ENCODE peak calls at places on chromosomes 2 and 18, in ten cellular contexts. One of them, this sample, is unnamed.

GRCh38 chr2:19353721-19354050 is 4.7 kb downstream of the OSR1 start:
- DNase-seq in NB4: no peak
- DNase-seq in A549: no peak
- DNase-seq in body of pancreas: no peak
- DNase-seq in Peyer's patch: no peak
- DNase-seq in HCT116: no peak
- DNase-seq in esophagus squamous epithelium: no peak
- DNase-seq in heart left ventricle: no peak
- DNase-seq in transverse colon: no peak
- DNase-seq in right lobe of liver: no peak
- DNase-seq in this sample: no peak

GRCh38 chr2:127134833-127135830 is 28.2 kb upstream of the BIN1 start:
- DNase-seq in NB4: no peak
- DNase-seq in A549: no peak
- DNase-seq in body of pancreas: no peak
- DNase-seq in Peyer's patch: no peak
- DNase-seq in HCT116: no peak
- DNase-seq in esophagus squamous epithelium: no peak
- DNase-seq in heart left ventricle: no peak
- DNase-seq in transverse colon: no peak
- DNase-seq in right lobe of liver: no peak
- DNase-seq in this sample: no peak

GRCh38 chr2:27752551-27753237 is 18.8 kb upstream of the MRPL33 start:
- DNase-seq in NB4: no peak
- DNase-seq in A549: no peak
- DNase-seq in body of pancreas: peak; percentile 75
- DNase-seq in Peyer's patch: peak; percentile 63
- DNase-seq in HCT116: no peak
- DNase-seq in esophagus squamous epithelium: no peak
- DNase-seq in heart left ventricle: no peak
- DNase-seq in transverse colon: peak; percentile 29
- DNase-seq in right lobe of liver: peak; percentile 54
- DNase-seq in this sample: peak; percentile 67

GRCh38 chr18:75581336-75582121 is 154.0 kb upstream of the SMIM21 start:
- DNase-seq in NB4: no peak
- DNase-seq in A549: no peak
- DNase-seq in body of pancreas: no peak
- DNase-seq in Peyer's patch: no peak
- DNase-seq in HCT116: no peak
- DNase-seq in esophagus squamous epithelium: no peak
- DNase-seq in heart left ventricle: no peak
- DNase-seq in transverse colon: no peak
- DNase-seq in right lobe of liver: no peak
- DNase-seq in this sample: no peak

GRCh38 chr2:189327879-189328351 is 113.4 kb upstream of the WDR75 start:
- DNase-seq in NB4: no peak
- DNase-seq in A549: no peak
- DNase-seq in body of pancreas: no peak
- DNase-seq in Peyer's patch: no peak
- DNase-seq in HCT116: no peak
- DNase-seq in esophagus squamous epithelium: no peak
- DNase-seq in heart left ventricle: no peak
- DNase-seq in transverse colon: no peak
- DNase-seq in right lobe of liver: no peak
- DNase-seq in this sample: no peak

GRCh38 chr2:62292190-62292589 is 96.3 kb downstream of the B3GNT2 start:
- DNase-seq in NB4: no peak
- DNase-seq in A549: no peak
- DNase-seq in body of pancreas: peak; percentile 71
- DNase-seq in Peyer's patch: no peak
- DNase-seq in HCT116: no peak
- DNase-seq in esophagus squamous epithelium: no peak
- DNase-seq in heart left ventricle: no peak
- DNase-seq in transverse colon: peak; percentile 21
- DNase-seq in right lobe of liver: no peak
- DNase-seq in this sample: peak; percentile 83

GRCh38 chr18:392926-393325 is 107.6 kb downstream of the COLEC12 start:
- DNase-seq in NB4: no peak
- DNase-seq in A549: no peak
- DNase-seq in body of pancreas: no peak
- DNase-seq in Peyer's patch: no peak
- DNase-seq in HCT116: no peak
- DNase-seq in esophagus squamous epithelium: no peak
- DNase-seq in heart left ventricle: no peak
- DNase-seq in transverse colon: no peak
- DNase-seq in right lobe of liver: no peak
- DNase-seq in this sample: no peak

GRCh38 chr2:144477943-144478283 is 42.0 kb downstream of the ZEB2 start:
- DNase-seq in NB4: no peak
- DNase-seq in A549: no peak
- DNase-seq in body of pancreas: no peak
- DNase-seq in Peyer's patch: no peak
- DNase-seq in HCT116: no peak
- DNase-seq in esophagus squamous epithelium: no peak
- DNase-seq in heart left ventricle: no peak
- DNase-seq in transverse colon: no peak
- DNase-seq in right lobe of liver: no peak
- DNase-seq in this sample: no peak

GRCh38 chr2:67599561-67599960 is 202.4 kb downstream of the ETAA1 start:
- DNase-seq in NB4: no peak
- DNase-seq in A549: no peak
- DNase-seq in body of pancreas: no peak
- DNase-seq in Peyer's patch: no peak
- DNase-seq in HCT116: no peak
- DNase-seq in esophagus squamous epithelium: no peak
- DNase-seq in heart left ventricle: no peak
- DNase-seq in transverse colon: no peak
- DNase-seq in right lobe of liver: no peak
- DNase-seq in this sample: no peak

GRCh38 chr2:171342014-171342413 is 91.8 kb downstream of the METTL8 start:
- DNase-seq in NB4: no peak
- DNase-seq in A549: no peak
- DNase-seq in body of pancreas: no peak
- DNase-seq in Peyer's patch: no peak
- DNase-seq in HCT116: no peak
- DNase-seq in esophagus squamous epithelium: no peak
- DNase-seq in heart left ventricle: no peak
- DNase-seq in transverse colon: no peak
- DNase-seq in right lobe of liver: no peak
- DNase-seq in this sample: no peak

GRCh38 chr18:13163167-13163927 is 55.2 kb upstream of the LDLRAD4 start:
- DNase-seq in NB4: no peak
- DNase-seq in A549: no peak
- DNase-seq in body of pancreas: no peak
- DNase-seq in Peyer's patch: no peak
- DNase-seq in HCT116: no peak
- DNase-seq in esophagus squamous epithelium: no peak
- DNase-seq in heart left ventricle: no peak
- DNase-seq in transverse colon: no peak
- DNase-seq in right lobe of liver: no peak
- DNase-seq in this sample: no peak

DNA sequence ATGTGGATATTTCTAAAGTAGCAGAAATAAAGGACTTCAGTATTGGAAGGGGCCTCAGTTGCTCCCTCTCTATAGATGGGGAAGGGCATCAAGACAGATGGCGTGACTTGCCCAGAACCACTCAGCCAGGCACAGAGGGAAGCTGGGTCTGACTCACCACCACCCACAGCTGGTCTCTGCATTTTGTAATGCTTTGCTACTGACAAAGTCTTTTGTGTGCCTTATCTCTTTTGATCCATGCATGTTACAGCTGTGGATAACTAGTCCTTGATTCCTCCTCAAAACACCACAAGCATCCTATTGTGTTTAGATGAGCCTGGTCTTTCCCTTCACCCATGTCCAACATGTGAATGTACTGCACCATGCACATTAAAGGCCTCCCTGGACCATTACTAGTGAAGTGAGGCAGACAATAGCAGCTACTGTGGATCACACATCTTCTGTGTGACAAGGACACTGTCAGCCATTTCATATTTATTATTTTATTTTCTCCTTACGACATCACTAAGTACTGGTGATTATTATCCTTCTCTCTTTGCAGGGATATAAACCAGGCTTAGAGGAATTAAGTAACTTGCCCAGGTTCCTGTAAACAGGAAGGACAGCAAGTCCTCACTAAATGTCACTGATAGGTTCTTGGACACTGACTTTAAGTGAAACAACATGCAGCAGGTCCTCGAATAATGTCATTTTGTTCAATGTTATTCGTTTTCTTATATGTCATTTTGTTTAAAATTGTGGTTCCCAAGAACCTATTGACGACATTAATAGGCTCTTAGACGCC is 29.6 kb upstream of the IL37 start:
- DNase-seq in NB4: peak; percentile 96
- DNase-seq in A549: no peak
- DNase-seq in body of pancreas: no peak
- DNase-seq in Peyer's patch: no peak
- DNase-seq in HCT116: peak; percentile 16
- DNase-seq in esophagus squamous epithelium: no peak
- DNase-seq in heart left ventricle: no peak
- DNase-seq in transverse colon: no peak
- DNase-seq in right lobe of liver: no peak
- DNase-seq in this sample: peak; percentile 71
- TF ChIP-seq POLR2A in NB4: no peak
- TF ChIP-seq POLR2A in A549: no peak
- TF ChIP-seq POLR2A in body of pancreas: no peak
- TF ChIP-seq POLR2A in Peyer's patch: no peak
- TF ChIP-seq POLR2A in HCT116: no peak
- TF ChIP-seq POLR2A in esophagus squamous epithelium: no peak
- TF ChIP-seq POLR2A in heart left ventricle: no peak
- TF ChIP-seq POLR2A in transverse colon: no peak
- TF ChIP-seq POLR2A in right lobe of liver: no peak
- TF ChIP-seq POLR2A in this sample: no peak

DNA sequence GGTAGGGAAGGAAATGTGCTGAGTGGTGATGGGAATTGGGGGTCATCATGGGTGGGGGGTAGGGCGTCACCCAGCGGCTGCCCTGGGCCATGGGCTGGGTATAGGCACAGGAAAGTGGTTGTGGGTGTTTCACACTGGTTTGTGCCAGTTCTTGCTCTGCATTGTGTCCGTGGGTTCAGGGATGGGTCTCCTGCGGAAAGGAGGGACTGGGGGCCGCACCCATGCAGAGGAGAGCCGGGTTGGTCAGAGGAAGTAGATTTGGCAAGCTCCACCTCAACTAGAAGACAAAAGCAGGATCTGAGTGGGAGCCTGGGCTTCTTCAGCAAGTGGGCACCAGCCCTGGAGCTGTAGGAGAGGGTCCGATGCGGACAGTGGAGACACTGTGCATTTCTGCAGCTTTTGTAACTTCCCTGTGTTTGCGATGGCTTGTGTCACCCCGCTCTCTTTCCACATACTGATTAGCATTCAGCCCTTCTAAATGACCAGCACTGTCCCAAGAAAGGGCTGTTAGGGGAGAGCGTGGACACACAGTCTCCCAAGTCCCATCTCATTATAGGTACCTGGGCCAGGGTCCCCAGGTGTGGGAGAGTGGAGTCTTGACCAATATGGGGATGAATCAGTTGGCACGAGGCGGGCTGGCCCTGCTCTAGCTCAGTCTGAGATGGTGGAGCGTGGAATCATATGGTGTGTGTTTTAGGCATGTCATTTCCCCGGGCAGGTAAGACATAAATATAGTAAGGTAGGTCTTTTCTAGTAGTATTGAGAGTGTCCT is 67.2 kb downstream of the LRRFIP1 start:
- DNase-seq in NB4: peak; percentile 88
- DNase-seq in A549: no peak
- DNase-seq in body of pancreas: no peak
- DNase-seq in Peyer's patch: no peak
- DNase-seq in HCT116: no peak
- DNase-seq in esophagus squamous epithelium: no peak
- DNase-seq in heart left ventricle: peak; percentile 51
- DNase-seq in transverse colon: no peak
- DNase-seq in right lobe of liver: no peak
- DNase-seq in this sample: no peak
- TF ChIP-seq CTCF in NB4: peak; percentile 30
- TF ChIP-seq CTCF in A549: no peak
- TF ChIP-seq CTCF in body of pancreas: no peak
- TF ChIP-seq CTCF in Peyer's patch: no peak
- TF ChIP-seq CTCF in HCT116: no peak
- TF ChIP-seq CTCF in esophagus squamous epithelium: no peak
- TF ChIP-seq CTCF in heart left ventricle: no peak
- TF ChIP-seq CTCF in transverse colon: no peak
- TF ChIP-seq CTCF in right lobe of liver: no peak
- TF ChIP-seq CTCF in this sample: no peak

GRCh38 chr18:9849407-9849961 is 36.3 kb upstream of the TXNDC2 start:
- DNase-seq in NB4: peak; percentile 94
- DNase-seq in A549: no peak
- DNase-seq in body of pancreas: no peak
- DNase-seq in Peyer's patch: no peak
- DNase-seq in HCT116: no peak
- DNase-seq in esophagus squamous epithelium: no peak
- DNase-seq in heart left ventricle: peak; percentile 74
- DNase-seq in transverse colon: peak; percentile 50
- DNase-seq in right lobe of liver: peak; percentile 56
- DNase-seq in this sample: peak; percentile 93
- TF ChIP-seq POLR2A in NB4: no peak
- TF ChIP-seq POLR2A in A549: no peak
- TF ChIP-seq POLR2A in body of pancreas: no peak
- TF ChIP-seq POLR2A in Peyer's patch: no peak
- TF ChIP-seq POLR2A in HCT116: no peak
- TF ChIP-seq POLR2A in esophagus squamous epithelium: no peak
- TF ChIP-seq POLR2A in heart left ventricle: no peak
- TF ChIP-seq POLR2A in transverse colon: no peak
- TF ChIP-seq POLR2A in right lobe of liver: peak; percentile 25
- TF ChIP-seq POLR2A in this sample: no peak

DNA sequence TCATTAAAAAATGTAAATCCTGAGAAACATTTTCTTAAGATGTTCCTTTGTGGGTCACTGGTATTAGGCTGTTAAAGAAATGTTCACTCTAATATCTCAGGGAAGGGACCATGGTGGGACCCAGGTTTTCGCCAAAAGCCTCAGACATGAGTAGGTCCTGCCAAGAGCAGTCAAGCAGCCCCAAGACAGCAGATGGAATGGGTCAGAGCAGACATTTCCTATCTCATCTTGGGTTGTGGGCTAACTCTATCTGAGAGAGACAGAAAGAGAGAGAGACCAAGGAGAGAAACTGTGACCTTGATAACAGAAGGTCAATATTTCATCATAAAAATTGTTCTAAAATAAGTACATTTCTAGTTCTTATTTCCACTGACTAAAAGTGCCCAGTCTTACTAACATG is 661.7 kb downstream of the TSN start:
- DNase-seq in NB4: no peak
- DNase-seq in A549: no peak
- DNase-seq in body of pancreas: no peak
- DNase-seq in Peyer's patch: no peak
- DNase-seq in HCT116: no peak
- DNase-seq in esophagus squamous epithelium: no peak
- DNase-seq in heart left ventricle: no peak
- DNase-seq in transverse colon: no peak
- DNase-seq in right lobe of liver: no peak
- DNase-seq in this sample: no peak
- TF ChIP-seq CTCF in NB4: no peak
- TF ChIP-seq CTCF in A549: no peak
- TF ChIP-seq CTCF in body of pancreas: no peak
- TF ChIP-seq CTCF in Peyer's patch: no peak
- TF ChIP-seq CTCF in HCT116: no peak
- TF ChIP-seq CTCF in esophagus squamous epithelium: no peak
- TF ChIP-seq CTCF in heart left ventricle: no peak
- TF ChIP-seq CTCF in transverse colon: no peak
- TF ChIP-seq CTCF in right lobe of liver: no peak
- TF ChIP-seq CTCF in this sample: no peak

This sample was measured in upper lobe of left lung.